ENCODE peak calls at places on chromosomes 4 and X, in four cellular contexts. Q, Z, R and H are unnamed samples.

GRCh38 chr4:38523524-38524448 is 140.2 kb upstream of the KLF3 start:
- DNase-seq in Q (peak; percentile 82), Z (peak; percentile 58), R (no peak), H (no peak)

GRCh38 chr4:44629280-44629866 is 22.1 kb downstream of the YIPF7 start:
- DNase-seq in R (peak; percentile 41), Q (peak; percentile 12), Z (peak; percentile 47), H (peak; percentile 74)

GRCh38 chr4:37687175-37687525 is 974 bp upstream of the RELL1 start:
- DNase-seq in R (no peak), Q (no peak), Z (no peak), H (no peak)

GRCh38 chr4:159607824-159608223 is 504.9 kb downstream of the RAPGEF2 start:
- DNase-seq in Q (no peak), R (no peak), Z (no peak), H (peak; percentile 30)

GRCh38 chr4:65139998-65140397 is 530.3 kb downstream of the EPHA5 start:
- DNase-seq in Z (no peak), Q (no peak), R (no peak), H (no peak)

GRCh38 chrX:19595036-19595435 is 79.7 kb upstream of the MAP3K15 start:
- DNase-seq in Z (no peak), R (no peak), Q (no peak), H (no peak)

GRCh38 chrX:7091923-7092322 is 55.6 kb upstream of the STS start:
- DNase-seq in Z (no peak), R (no peak), Q (no peak), H (no peak)

GRCh38 chr4:165502919-165503907 is 124.4 kb downstream of the CPE start:
- DNase-seq in Q (no peak), R (peak; percentile 88), Z (no peak), H (no peak)

GRCh38 chr4:122827258-122827887 is 742 bp downstream of the FGF2 start:
- DNase-seq in Q (peak; percentile 8), R (no peak), Z (peak; percentile 65), H (peak; percentile 45)

GRCh38 chrX:34562006-34562405 is 95.1 kb downstream of the TMEM47 start:
- DNase-seq in Z (no peak), Q (no peak), R (no peak), H (no peak)

GRCh38 chr4:184400375-184400870 is 73.9 kb downstream of the IRF2 start:
- DNase-seq in Z (no peak), Q (no peak), R (no peak), H (no peak)

GRCh38 chrX:13029341-13029740 is 15.1 kb downstream of the FAM9C start:
- DNase-seq in Q (no peak), R (no peak), Z (no peak), H (no peak)

GRCh38 chr4:140344621-140345020 is 28.8 kb upstream of the SCOC start:
- DNase-seq in R (no peak), Q (no peak), Z (no peak), H (peak; percentile 26)

GRCh38 chrX:71637848-71638247 is 19.5 kb upstream of the CXCR3 start:
- DNase-seq in Q (no peak), R (no peak), Z (no peak), H (no peak)

GRCh38 chr4:16157609-16158503 is 68.4 kb downstream of the TAPT1 start:
- DNase-seq in R (peak; percentile 26), Q (no peak), Z (no peak), H (peak; percentile 30)

GRCh38 chrX:10485331-10485730 is 135.1 kb downstream of the MID1 start:
- DNase-seq in Z (no peak), Q (no peak), R (no peak), H (no peak)

GRCh38 chr4:78764498-78764961 is 11.6 kb upstream of the BMP2K start:
- DNase-seq in Z (no peak), R (no peak), Q (no peak), H (no peak)

GRCh38 chr4:150867148-150867547 is 147.9 kb downstream of the LRBA start:
- DNase-seq in Z (peak; percentile 54), Q (peak; percentile 41), R (peak; percentile 76), H (peak; percentile 94)

GRCh38 chr4:3675251-3676115 is 90.7 kb upstream of the ADRA2C start:
- DNase-seq in Q (no peak), Z (no peak), R (no peak), H (peak; percentile 56)

GRCh38 chr4:70903282-70903603 is 1.1 kb downstream of the MOB1B start:
- DNase-seq in R (no peak), Z (peak; percentile 90), Q (no peak), H (no peak)

GRCh38 chr4:76308548-76308947 is 2.0 kb downstream of the STBD1 start:
- DNase-seq in Z (peak; percentile 35), R (peak; percentile 87), Q (no peak), H (no peak)

GRCh38 chrX:106263817-106264216 is 95.7 kb downstream of the PWWP3B start:
- DNase-seq in Q (no peak), Z (no peak), R (no peak), H (no peak)

GRCh38 chr4:3673176-3673575 is 93.0 kb upstream of the ADRA2C start:
- DNase-seq in Q (no peak), Z (no peak), R (no peak), H (no peak)

GRCh38 chr4:172734555-172734954 is 434.1 kb upstream of the GALNT7 start:
- DNase-seq in Q (no peak), R (no peak), Z (no peak), H (no peak)

GRCh38 chrX:136162827-136163427 is 15.6 kb downstream of the FHL1 start:
- DNase-seq in R (peak; percentile 13), Q (no peak), Z (peak; percentile 49), H (peak; percentile 71)

GRCh38 chr4:156959298-156959702 is 12.3 kb downstream of the PDGFC start:
- DNase-seq in Z (no peak), R (no peak), Q (no peak), H (no peak)

GRCh38 chrX:38061335-38061734 is 55.0 kb downstream of the SYTL5 start:
- DNase-seq in Z (no peak), Q (no peak), R (peak; percentile 14), H (peak; percentile 1)

GRCh38 chr4:104677122-104677521 is 182.4 kb upstream of the CXXC4 start:
- DNase-seq in Q (no peak), R (no peak), Z (no peak), H (peak; percentile 1)

GRCh38 chrX:74521961-74522833 is 92.2 kb downstream of the RLIM start:
- DNase-seq in Z (no peak), Q (no peak), R (no peak), H (no peak)
- TF ChIP-seq JUNB in Z (no peak), Q (no peak), R (no peak), H (no peak)

DNA sequence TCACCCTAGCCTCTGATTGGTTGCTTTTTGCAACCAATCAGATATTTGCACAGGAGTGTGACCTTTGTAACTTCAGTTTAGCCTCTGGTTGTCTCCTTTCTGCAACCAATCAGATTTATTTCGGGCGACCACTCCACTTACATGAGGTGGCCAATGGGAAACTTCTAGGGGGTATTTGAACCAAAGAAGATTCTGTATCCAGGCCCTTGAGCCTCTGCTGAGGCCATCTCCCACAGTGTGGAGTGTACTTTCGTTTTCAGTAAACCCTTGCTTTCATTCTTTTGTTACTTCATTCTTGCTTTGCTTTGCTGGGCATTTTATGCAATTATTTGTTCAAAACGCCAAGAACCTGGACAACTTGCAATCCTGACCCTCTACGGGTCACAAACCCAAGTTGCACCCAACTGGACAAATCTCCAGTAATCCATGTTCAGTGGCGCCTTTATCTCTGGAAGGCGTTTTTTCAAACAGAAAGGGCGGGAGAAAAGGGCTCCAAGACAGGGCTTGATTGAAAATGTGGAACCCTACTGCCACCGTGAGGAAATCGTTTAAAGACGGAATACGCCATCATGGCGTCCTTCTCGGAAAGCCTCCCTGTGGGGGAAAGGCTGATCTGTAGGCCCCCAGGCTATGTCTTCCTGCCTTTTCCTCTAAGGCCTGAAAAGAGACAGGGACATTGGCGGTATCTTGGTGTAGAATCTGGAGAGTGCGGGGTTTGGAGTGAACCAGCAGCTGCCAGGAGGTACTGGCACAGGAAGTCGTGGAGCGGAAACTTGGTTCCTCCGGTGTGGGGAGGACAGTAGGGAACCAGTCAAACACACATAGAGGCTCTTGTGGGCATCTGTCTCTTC is 184.6 kb downstream of the OR13H1 start:
- DNase-seq in Q (peak; percentile 84), Z (no peak), R (no peak), H (no peak)
- H2AFZ ChIP-seq in Q (peak overlapping the region; percentile 64), Z (no peak overlapping the region), R (no peak overlapping the region), H (no peak overlapping the region)

GRCh38 chrX:25869761-25870160 is 268.4 kb upstream of the MAGEB18 start:
- DNase-seq in Q (no peak), R (no peak), Z (no peak), H (no peak)

GRCh38 chrX:25872786-25873185 is 265.4 kb upstream of the MAGEB18 start:
- DNase-seq in R (no peak), Q (no peak), Z (no peak), H (no peak)

GRCh38 chrX:25878806-25879205 is 259.3 kb upstream of the MAGEB18 start:
- DNase-seq in R (no peak), Z (no peak), Q (no peak), H (no peak)

DNA sequence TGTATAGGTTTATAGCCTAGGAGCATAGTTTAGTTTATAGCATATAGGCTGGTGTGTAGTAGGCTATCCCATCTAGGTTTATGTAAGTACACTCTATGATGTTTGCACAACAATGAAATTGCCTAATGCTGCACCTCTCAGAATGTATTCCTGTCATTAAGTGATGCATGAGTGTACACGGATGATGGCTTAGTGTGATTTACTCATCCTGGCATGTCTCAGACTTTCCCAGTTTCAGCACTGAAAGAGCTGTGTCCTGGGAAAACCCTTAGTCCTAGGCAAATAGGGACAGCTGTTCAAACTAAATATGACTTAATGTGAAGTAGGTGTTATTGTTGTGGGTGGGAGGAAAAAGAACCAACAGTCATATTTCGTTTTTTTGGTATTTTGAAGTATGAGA is 264.9 kb upstream of the MAGEB18 start:
- DNase-seq in Z (no peak), R (no peak), Q (no peak), H (no peak)
- TF ChIP-seq JUNB in Z (no peak), R (no peak), Q (no peak), H (no peak)

GRCh38 chr4:119206178-119206577 is 6.3 kb upstream of the USP53 start:
- DNase-seq in Q (no peak), R (no peak), Z (no peak), H (no peak)

GRCh38 chr4:119205690-119206089 is 6.8 kb upstream of the USP53 start:
- DNase-seq in Z (no peak), R (no peak), Q (no peak), H (no peak)

GRCh38 chr4:119209077-119209476 is 3.4 kb upstream of the USP53 start:
- DNase-seq in Q (no peak), R (peak; percentile 18), Z (peak; percentile 18), H (no peak)

GRCh38 chr4:119207051-119207450 is 5.5 kb upstream of the USP53 start:
- DNase-seq in R (no peak), Q (no peak), Z (no peak), H (no peak)

GRCh38 chr4:119204898-119205297 is 7.6 kb upstream of the USP53 start:
- DNase-seq in Q (no peak), R (no peak), Z (no peak), H (no peak)
- H2AFZ ChIP-seq in Q (no peak overlapping the region), R (no peak overlapping the region), Z (no peak overlapping the region), H (no peak overlapping the region)

GRCh38 chrX:112555831-112556230 is 123.9 kb downstream of the LHFPL1 start:
- DNase-seq in R (no peak), Z (no peak), Q (no peak), H (no peak)
- TF ChIP-seq JUNB in R (no peak), Z (no peak), Q (no peak), H (no peak)

GRCh38 chrX:25028726-25029125 is 13.0 kb upstream of the ARX start:
- DNase-seq in R (no peak), Q (no peak), Z (no peak), H (no peak)
- H2AFZ ChIP-seq in R (no peak overlapping the region), Q (no peak overlapping the region), Z (no peak overlapping the region), H (no peak overlapping the region)